ENCODE peak calls at places on chromosomes 1 and 21, in eight cellular contexts. L is HFF-Myc, B is Calu3, Y is PC-3, M is epithelial cell of esophagus, K is hepatocyte, H is epithelial cell of proximal tubule, X is heart right ventricle. S is an unnamed sample.

GRCh38 chr1:154198756-154199562 is 7.1 kb upstream of the TPM3 start:
- DNase-seq in L (no peak), B (peak), Y (peak), M (peak), K (peak), H (no peak), X (peak), S (no peak)

GRCh38 chr1:160078392-160079195 is 2.7 kb upstream of the KCNJ9 start:
- DNase-seq in L (no peak), B (peak), Y (peak), M (peak), K (peak), H (no peak), X (no peak), S (no peak)

GRCh38 chr1:9166289-9167235 is 37.7 kb upstream of the GPR157 start:
- DNase-seq in L (no peak), B (no peak), Y (peak), M (no peak), K (no peak), H (no peak), X (no peak), S (no peak)

GRCh38 chr1:236253918-236254637 is 27.7 kb downstream of the ERO1B start:
- DNase-seq in L (no peak), B (no peak), Y (no peak), M (no peak), K (no peak), H (no peak), X (no peak), S (no peak)

GRCh38 chr1:30412241-30413110 is 310.9 kb downstream of the MATN1 start:
- DNase-seq in L (no peak), B (no peak), Y (no peak), M (peak), K (peak), H (no peak), X (no peak), S (peak)

GRCh38 chr1:63731117-63732043 is 42.4 kb upstream of the ROR1 start:
- DNase-seq in L (peak), B (peak), Y (peak), M (peak), K (peak), H (peak), X (no peak), S (no peak)

GRCh38 chr1:234827656-234828055 is 217.7 kb upstream of the IRF2BP2 start:
- DNase-seq in L (no peak), B (no peak), Y (no peak), M (no peak), K (no peak), H (no peak), X (no peak), S (no peak)

GRCh38 chr1:82788038-82788437 is 987.3 kb downstream of the ADGRL2 start:
- DNase-seq in L (no peak), B (no peak), Y (no peak), M (no peak), K (no peak), H (no peak), X (no peak), S (no peak)

GRCh38 chr1:69485616-69486015 is 82.1 kb upstream of the LRRC7 start:
- DNase-seq in L (no peak), B (no peak), Y (no peak), M (no peak), K (no peak), H (no peak), X (no peak), S (no peak)

GRCh38 chr1:223479718-223480425 is 86.7 kb downstream of the CCDC185 start:
- DNase-seq in L (no peak), B (no peak), Y (no peak), M (peak), K (peak), H (no peak), X (no peak), S (no peak)

GRCh38 chr1:186187601-186188000 is 187.5 kb downstream of the TPR start:
- DNase-seq in L (no peak), B (no peak), Y (peak), M (peak), K (no peak), H (no peak), X (no peak), S (no peak)

GRCh38 chr1:91732291-91732953 is 153.5 kb downstream of the TGFBR3 start:
- DNase-seq in L (peak), B (peak), Y (peak), M (peak), K (peak), H (peak), X (no peak), S (no peak)

GRCh38 chr1:201591981-201592380 is 53.1 kb downstream of the NAV1 start:
- DNase-seq in L (no peak), B (no peak), Y (no peak), M (no peak), K (no peak), H (no peak), X (no peak), S (no peak)

GRCh38 chr1:11498956-11499824 is 20.2 kb downstream of the DISP3 start:
- DNase-seq in L (no peak), B (no peak), Y (no peak), M (no peak), K (no peak), H (no peak), X (no peak), S (no peak)

GRCh38 chr1:153345187-153346066 is 3.2 kb downstream of the PGLYRP4 start:
- DNase-seq in L (no peak), B (no peak), Y (no peak), M (no peak), K (no peak), H (no peak), X (no peak), S (peak)

GRCh38 chr1:230251644-230252191 is 174.4 kb downstream of the PGBD5 start:
- DNase-seq in L (no peak), B (no peak), Y (no peak), M (no peak), K (no peak), H (no peak), X (no peak), S (peak)

GRCh38 chr1:32241011-32241763 is 5.8 kb upstream of the FAM167B start:
- DNase-seq in L (no peak), B (peak), Y (peak), M (no peak), K (peak), H (no peak), X (peak), S (peak)

GRCh38 chr1:19311931-19312781 is at the start of the genes AKR7A2 and SLC66A1:
- DNase-seq in L (peak), B (peak), Y (peak), M (peak), K (peak), H (no peak), X (peak), S (peak)

GRCh38 chr1:44500181-44501021 is 95.3 kb downstream of the RNF220 start:
- DNase-seq in L (no peak), B (peak), Y (peak), M (peak), K (peak), H (no peak), X (peak), S (no peak)

GRCh38 chr1:169483500-169483966 is 2.2 kb downstream of the SLC19A2 start:
- DNase-seq in L (no peak), B (peak), Y (peak), M (peak), K (peak), H (peak), X (peak), S (no peak)

GRCh38 chr1:115099693-115100050 is 10.4 kb upstream of the TSPAN2 start:
- DNase-seq in L (no peak), B (no peak), Y (peak), M (peak), K (no peak), H (no peak), X (no peak), S (no peak)

GRCh38 chr1:15577691-15578090 is 7.2 kb downstream of the AGMAT start:
- DNase-seq in L (no peak), B (no peak), Y (no peak), M (no peak), K (no peak), H (no peak), X (no peak), S (no peak)

GRCh38 chr21:38714998-38715397 is 90.7 kb upstream of the ETS2 start:
- DNase-seq in L (no peak), B (no peak), Y (no peak), M (peak), K (no peak), H (no peak), X (no peak), S (no peak)

GRCh38 chr1:9671377-9672140 is 20.0 kb downstream of the PIK3CD start:
- DNase-seq in L (no peak), B (peak), Y (peak), M (peak), K (no peak), H (peak), X (no peak), S (no peak)

GRCh38 chr21:29155118-29155932 is 24.9 kb downstream of the MAP3K7CL start:
- DNase-seq in L (no peak), B (peak), Y (peak), M (peak), K (no peak), H (no peak), X (peak), S (no peak)

GRCh38 chr1:174884001-174884400 is 115.7 kb upstream of the CACYBP start:
- DNase-seq in L (no peak), B (no peak), Y (no peak), M (no peak), K (no peak), H (no peak), X (no peak), S (no peak)

GRCh38 chr21:43976661-43977060 is 35.4 kb upstream of the TRAPPC10 start:
- DNase-seq in L (no peak), B (no peak), Y (peak), M (no peak), K (no peak), H (no peak), X (no peak), S (no peak)

GRCh38 chr1:230825061-230825803 is 43.1 kb downstream of the C1orf198 start:
- DNase-seq in L (no peak), B (peak), Y (peak), M (peak), K (peak), H (peak), X (no peak), S (peak)

GRCh38 chr1:121516279-121516967 is 331.6 kb downstream of the SRGAP2C start:
- DNase-seq in L (no peak), B (no peak), Y (no peak), M (no peak), K (no peak), H (no peak), X (peak), S (no peak)

GRCh38 chr1:212396638-212397037 is 18.0 kb downstream of the PACC1 start:
- DNase-seq in L (no peak), B (no peak), Y (no peak), M (no peak), K (no peak), H (no peak), X (no peak), S (no peak)

GRCh38 chr21:21018841-21019240 is 20.6 kb downstream of the NCAM2 start:
- DNase-seq in L (no peak), B (no peak), Y (no peak), M (no peak), K (no peak), H (no peak), X (no peak), S (no peak)

GRCh38 chr21:26715878-26716506 is 129.2 kb downstream of the ADAMTS1 start:
- DNase-seq in L (peak), B (peak), Y (peak), M (peak), K (peak), H (no peak), X (peak), S (no peak)

GRCh38 chr1:99306056-99306455 is 41.8 kb downstream of the PLPPR4 start:
- DNase-seq in L (no peak), B (no peak), Y (no peak), M (no peak), K (no peak), H (no peak), X (no peak), S (no peak)

GRCh38 chr1:22804969-22805671 is 94.5 kb downstream of the EPHB2 start:
- DNase-seq in L (no peak), B (no peak), Y (peak), M (no peak), K (no peak), H (no peak), X (no peak), S (no peak)

GRCh38 chr1:151978910-151979309 is 14.7 kb downstream of the S100A10 start:
- DNase-seq in L (no peak), B (no peak), Y (no peak), M (no peak), K (no peak), H (no peak), X (no peak), S (no peak)

GRCh38 chr1:96492236-96492635 is 229.3 kb upstream of the PTBP2 start:
- DNase-seq in L (no peak), B (no peak), Y (no peak), M (no peak), K (peak), H (no peak), X (no peak), S (no peak)

GRCh38 chr21:45535341-45536081 is 6.7 kb downstream of the SLC19A1 start:
- DNase-seq in L (no peak), B (no peak), Y (no peak), M (no peak), K (no peak), H (no peak), X (no peak), S (no peak)

GRCh38 chr1:224623310-224623714 is 7.2 kb downstream of the CNIH3 start:
- DNase-seq in L (no peak), B (no peak), Y (peak), M (peak), K (no peak), H (no peak), X (no peak), S (no peak)

GRCh38 chr1:168623003-168623828 is 46.8 kb downstream of the XCL1 start:
- DNase-seq in L (peak), B (peak), Y (peak), M (peak), K (peak), H (no peak), X (no peak), S (no peak)

DNA sequence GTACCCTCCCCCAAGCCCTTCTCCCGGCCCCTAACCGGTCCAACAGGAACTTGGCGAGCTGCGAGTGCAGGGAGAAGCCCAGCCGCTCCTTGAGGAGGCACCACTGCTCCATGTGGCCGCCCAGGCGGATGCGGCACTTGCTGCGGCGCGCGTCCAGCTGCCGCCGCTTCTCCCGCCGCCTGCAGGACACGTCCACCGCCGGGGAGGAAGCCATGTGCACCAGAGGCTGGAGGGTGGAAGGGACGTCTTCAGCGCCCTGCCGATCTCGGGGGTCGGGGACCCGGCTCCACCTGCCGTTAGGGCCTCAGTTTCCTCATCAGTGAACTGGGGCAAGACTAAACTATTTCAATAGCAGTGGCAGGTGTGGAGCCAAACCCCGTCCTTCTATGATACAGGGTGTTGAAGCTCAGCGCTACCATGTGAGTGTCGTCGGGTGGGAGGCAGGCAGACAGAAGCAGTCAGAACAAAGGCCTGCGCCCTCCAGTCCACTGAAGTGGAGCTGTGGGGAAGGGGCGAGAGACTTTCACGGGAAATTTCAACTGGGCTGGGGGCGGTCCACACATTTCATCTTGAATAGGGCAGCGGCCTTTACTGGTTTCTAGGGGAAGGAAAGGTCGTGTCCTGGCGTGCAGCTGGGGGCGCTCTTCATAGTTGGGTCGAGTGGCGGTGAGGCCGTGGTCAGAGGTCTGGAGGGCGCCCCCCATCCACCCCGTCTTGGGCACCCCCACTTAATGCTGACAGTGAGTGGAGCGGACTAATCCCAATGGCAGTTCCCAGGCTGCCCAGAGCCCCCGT is 592 bp downstream of the ZNF692 start:
- DNase-seq in L (no peak), B (peak), Y (peak), M (peak), K (peak), H (no peak), X (peak), S (no peak)
- TF ChIP-seq CTCF in L (peak), B (peak), Y (peak), M (peak), K (peak), H (peak), X (peak), S (peak)

GRCh38 chr1:45687753-45688737 is at the start of gene TMEM69:
- DNase-seq in L (peak), B (peak), Y (peak), M (peak), K (peak), H (peak), X (peak), S (peak)
- TF ChIP-seq CTCF in L (no peak), B (no peak), Y (no peak), M (peak), K (no peak), H (peak), X (no peak), S (peak)

DNA sequence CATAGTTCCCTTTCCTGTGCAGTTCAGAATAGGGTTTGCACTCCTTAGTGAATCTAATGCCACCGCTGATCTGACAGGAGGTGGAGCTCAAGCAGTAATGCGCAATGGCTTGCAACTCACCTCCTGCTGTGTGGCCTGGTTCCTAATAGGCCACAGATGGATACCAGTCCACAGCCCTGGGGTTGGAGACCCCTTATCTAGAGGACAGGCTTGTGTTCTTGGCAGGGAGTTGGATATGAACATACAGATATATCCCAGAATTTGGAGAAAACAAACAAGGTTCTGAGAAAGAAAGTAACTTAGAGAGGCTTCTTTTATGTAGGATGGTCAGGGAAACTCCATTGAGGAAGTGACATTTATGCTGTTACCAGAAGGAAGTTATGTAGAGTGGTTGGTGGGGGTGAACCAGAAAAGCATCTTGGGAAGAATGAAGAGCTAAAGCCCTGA is 5.1 kb upstream of the PTPRC start:
- DNase-seq in L (no peak), B (no peak), Y (no peak), M (no peak), K (no peak), H (no peak), X (no peak), S (no peak)
- TF ChIP-seq CTCF in L (no peak), B (no peak), Y (no peak), M (no peak), K (no peak), H (no peak), X (no peak), S (no peak)

DNA sequence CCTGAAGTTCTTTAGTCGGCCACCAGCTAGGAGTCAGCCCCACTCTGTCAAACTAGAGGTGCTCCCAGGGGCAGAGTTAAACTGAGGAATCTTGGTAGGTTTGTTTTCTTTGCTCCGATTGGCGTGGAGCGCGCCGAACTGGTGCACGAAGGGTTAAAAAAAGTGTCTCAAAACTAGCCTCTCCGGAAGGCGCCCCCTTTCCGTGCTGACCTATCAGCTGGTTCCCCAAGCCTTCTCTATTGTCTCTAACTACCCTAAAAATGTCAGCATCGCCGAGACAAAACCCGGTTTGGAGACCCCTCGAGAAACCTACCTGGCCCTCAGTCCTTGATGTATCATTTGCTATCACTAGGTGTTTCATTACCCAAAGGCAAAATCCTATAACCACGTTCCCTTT is 2.2 kb downstream of the TGFB2 start:
- DNase-seq in L (no peak), B (peak), Y (peak), M (peak), K (peak), H (no peak), X (no peak), S (no peak)
- TF ChIP-seq CTCF in L (no peak), B (no peak), Y (no peak), M (no peak), K (no peak), H (no peak), X (no peak), S (no peak)